ENCODE peak calls at places on chromosome 21, in seven cellular contexts. K is stimulated activated CD4-positive, alpha-beta T cell treated with anti-CD3 and anti-CD28 coated beads, Interleukin-12 subunit alpha, Interleukin-12 subunit beta, amount 100 ng/mL, for 4 hours; X is glutamatergic neuron; I is NCI-H1105 treated with DMSO at 0.1 percent for 48 hours; W is SHP77; D is activated effector memory CD4-positive, alpha-beta T cell treated with anti-CD3 and anti-CD28 coated beads, Interleukin-2, amount 50 U/mL, for 16 hours; P is AG08395. B is an unnamed sample.
A peak's percentile ranks its signal among the peaks of the same experiment; 100 is the strongest.

GRCh38 chr21:42102946-42103345 is 31.8 kb downstream of the UMODL1 start:
- DNase-seq in K (no peak), P (no peak), D (no peak), X (no peak), I (no peak), W (no peak), B (no peak)

GRCh38 chr21:45248893-45249381 is 38.8 kb downstream of the POFUT2 start:
- DNase-seq in I (peak; percentile 75), D (no peak), P (peak; percentile 44), W (no peak), K (no peak), X (no peak), B (no peak)

GRCh38 chr21:29258626-29259335 is 39.9 kb upstream of the BACH1 start:
- DNase-seq in P (peak; percentile 80), I (no peak), W (no peak), K (no peak), D (no peak), X (no peak), B (no peak)

GRCh38 chr21:45932922-45933502 is 48.6 kb upstream of the COL6A1 start:
- DNase-seq in W (no peak), D (no peak), K (no peak), I (no peak), X (no peak), P (no peak), B (no peak)

GRCh38 chr21:14836950-14837349 is 227.8 kb downstream of the NRIP1 start:
- DNase-seq in W (no peak), P (peak; percentile 57), I (no peak), K (no peak), D (no peak), X (no peak), B (no peak)

GRCh38 chr21:33411949-33412430 is 8.8 kb downstream of the IFNGR2 start:
- DNase-seq in K (no peak), W (no peak), X (no peak), I (no peak), D (no peak), P (no peak), B (no peak)

GRCh38 chr21:44578371-44579055 is 1.9 kb downstream of the KRTAP10-5 start:
- DNase-seq in W (no peak), I (no peak), K (no peak), D (no peak), X (no peak), P (no peak), B (no peak)

GRCh38 chr21:43196789-43197188 is 28.0 kb downstream of the CRYAA start:
- DNase-seq in D (peak; percentile 28), K (no peak), X (no peak), I (peak; percentile 13), P (no peak), W (no peak), B (peak; percentile 73)

GRCh38 chr21:17688912-17689874 is 76.5 kb upstream of the BTG3 start:
- DNase-seq in I (peak; percentile 85), W (no peak), D (peak; percentile 84), K (peak; percentile 49), P (no peak), X (peak; percentile 18), B (peak; percentile 77)

GRCh38 chr21:14405225-14405624 is 22.3 kb upstream of the HSPA13 start:
- DNase-seq in K (no peak), I (no peak), X (no peak), D (no peak), W (no peak), P (no peak), B (no peak)

GRCh38 chr21:43343992-43344886 is 82.7 kb downstream of the SIK1 start:
- DNase-seq in K (no peak), W (peak; percentile 14), P (no peak), X (no peak), D (no peak), I (peak; percentile 45), B (no peak)

GRCh38 chr21:29208666-29209059 is 78.2 kb downstream of the MAP3K7CL start:
- DNase-seq in I (no peak), W (no peak), P (peak; percentile 57), D (no peak), X (no peak), K (no peak), B (no peak)

GRCh38 chr21:41932191-41932575 is 21.6 kb downstream of the C2CD2 start:
- DNase-seq in P (peak; percentile 85), D (no peak), I (no peak), W (no peak), K (no peak), X (no peak), B (no peak)

GRCh38 chr21:45618287-45618686 is 25.2 kb upstream of the PCBP3 start:
- DNase-seq in X (no peak), P (peak; percentile 59), K (no peak), W (peak; percentile 25), I (no peak), D (peak; percentile 54), B (peak; percentile 71)

GRCh38 chr21:27060190-27060589 is 93.3 kb upstream of the ADAMTS5 start:
- DNase-seq in P (no peak), D (no peak), I (no peak), K (no peak), W (no peak), X (no peak), B (no peak)

B was measured in cardiac septum.